ENCODE peak calls at places on chromosomes 13 and 19, in seven cellular contexts. E is upper lobe of right lung, B is tibial artery, U is foreskin fibroblast, A is heart left ventricle, Z is testis, J is Peyer's patch. M is an unnamed sample.

GRCh38 chr13:35139591-35139990 is 197.5 kb downstream of the NBEA start:
- DNase-seq in J (no peak), U (peak; percentile 64), Z (no peak), B (no peak), A (no peak), E (no peak), M (no peak)

GRCh38 chr13:30119476-30119875 is 187.9 kb downstream of the KATNAL1 start:
- DNase-seq in J (no peak), U (peak; percentile 92), Z (no peak), E (no peak), B (no peak), A (no peak), M (peak; percentile 72)

GRCh38 chr13:42247883-42248282 is 24.1 kb upstream of the AKAP11 start:
- DNase-seq in E (no peak), B (no peak), A (no peak), Z (no peak), J (no peak), U (peak; percentile 52), M (peak; percentile 76)

GRCh38 chr19:4477034-4477801 is 5.1 kb downstream of the HDGFL2 start:
- DNase-seq in A (no peak), U (no peak), B (no peak), E (no peak), J (no peak), Z (no peak), M (peak; percentile 8)

GRCh38 chr19:33175886-33176669 is 18.1 kb upstream of the LRP3 start:
- DNase-seq in J (no peak), B (no peak), E (no peak), A (peak; percentile 30), Z (no peak), U (peak; percentile 58), M (peak; percentile 26)

GRCh38 chr19:53982056-53982455 is 9.4 kb upstream of the CACNG6 start:
- DNase-seq in A (no peak), E (no peak), U (peak; percentile 36), J (no peak), Z (no peak), B (no peak), M (no peak)

GRCh38 chr19:38701455-38702063 is 42.7 kb downstream of the CAPN12 start:
- DNase-seq in A (no peak), E (peak; percentile 57), U (peak; percentile 48), J (no peak), B (peak; percentile 41), Z (no peak), M (no peak)

GRCh38 chr13:97257800-97258799 is 36.0 kb downstream of the MBNL2 start:
- DNase-seq in J (no peak), U (peak; percentile 80), Z (no peak), A (peak; percentile 64), B (peak; percentile 69), E (no peak), M (peak; percentile 81)

GRCh38 chr13:42865703-42866102 is 84.3 kb downstream of the FAM216B start:
- DNase-seq in A (no peak), Z (no peak), J (no peak), B (no peak), E (no peak), U (peak; percentile 21), M (no peak)

GRCh38 chr13:97279913-97280312 is 57.8 kb downstream of the MBNL2 start:
- DNase-seq in A (no peak), B (no peak), E (no peak), U (peak; percentile 75), Z (no peak), J (no peak), M (no peak)

GRCh38 chr19:12840091-12841079 is 2.1 kb downstream of the MAST1 start:
- DNase-seq in Z (peak; percentile 82), E (peak; percentile 85), A (no peak), U (peak; percentile 83), B (no peak), J (no peak), M (peak; percentile 96)

GRCh38 chr13:43159007-43159406 is 135.6 kb downstream of the DNAJC15 start:
- DNase-seq in U (peak; percentile 69), B (no peak), Z (peak; percentile 32), E (no peak), A (no peak), J (no peak), M (no peak)

GRCh38 chr19:4295972-4296771 is 6.0 kb downstream of the TMIGD2 start:
- DNase-seq in U (peak; percentile 22), B (no peak), E (no peak), A (no peak), J (no peak), Z (no peak), M (peak; percentile 10)

GRCh38 chr19:18848860-18849661 is 17.3 kb downstream of the UPF1 start:
- DNase-seq in E (peak; percentile 79), Z (peak; percentile 74), U (peak; percentile 85), A (peak; percentile 82), B (peak; percentile 85), J (peak; percentile 57), M (peak; percentile 31)

GRCh38 chr13:99227909-99228688 is 27.4 kb downstream of the UBAC2 start:
- DNase-seq in A (no peak), U (no peak), J (no peak), B (no peak), E (no peak), Z (no peak), M (peak; percentile 51)
- H3K4me3 ChIP-seq in A (no peak overlapping the region), U (no peak overlapping the region), J (no peak overlapping the region), B (no peak overlapping the region), E (no peak overlapping the region), Z (no peak overlapping the region), M (no peak overlapping the region)

DNA sequence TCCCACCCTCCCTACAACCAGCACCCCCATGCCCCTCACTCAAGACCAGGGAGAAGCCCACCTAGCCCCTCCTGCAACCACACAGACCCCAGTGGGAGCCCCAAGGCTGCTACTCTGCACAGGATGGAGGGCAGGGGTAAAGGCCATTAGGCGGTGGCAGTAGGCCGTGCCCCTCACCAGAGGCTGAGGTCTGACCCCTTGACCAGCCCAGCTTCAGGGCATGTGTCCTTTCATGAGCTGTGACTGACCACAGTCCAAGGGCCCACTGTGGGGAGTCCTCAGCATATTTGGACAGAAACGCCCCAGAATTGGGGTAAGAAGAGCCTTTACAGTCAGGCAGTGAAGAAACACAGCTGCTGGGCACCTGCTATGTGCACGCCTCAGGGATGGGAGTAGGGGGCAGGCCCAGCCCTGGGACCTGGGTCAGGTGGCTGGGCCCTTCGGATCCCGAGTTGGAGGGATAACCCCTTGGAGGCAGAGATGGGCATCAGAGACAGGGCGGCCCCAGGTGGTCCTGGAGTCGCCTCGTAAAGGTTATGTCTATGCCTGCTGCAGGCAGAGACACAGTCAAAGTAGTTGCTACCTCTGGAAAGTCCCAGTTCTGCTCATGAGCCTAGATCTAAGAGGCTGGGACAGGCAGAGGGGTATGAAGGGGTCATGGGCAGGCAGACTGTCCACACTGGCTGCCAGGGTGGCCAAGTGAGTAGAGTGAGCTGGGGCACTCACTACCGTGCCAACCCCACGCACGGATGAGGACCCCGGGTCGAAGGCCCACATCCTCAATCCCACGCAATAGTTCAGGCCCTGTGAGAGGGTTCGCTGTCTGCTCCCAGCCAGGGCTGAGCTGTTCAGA is 1.5 kb upstream of the RPS5 start:
- DNase-seq in A (no peak), Z (no peak), E (no peak), J (no peak), U (no peak), B (no peak), M (no peak)
- H3K4me3 ChIP-seq in A (peak overlapping the region; percentile 83), Z (peak overlapping the region; percentile 73), E (peak overlapping the region; percentile 78), J (peak overlapping the region; percentile 78), U (peak overlapping the region; percentile 99), B (peak overlapping the region; percentile 83), M (peak overlapping the region; percentile 100)

GRCh38 chr13:20127263-20127562 is 33.6 kb downstream of the GJA3 start:
- DNase-seq in A (no peak), E (no peak), U (no peak), Z (no peak), B (no peak), J (no peak), M (no peak)
- H3K4me3 ChIP-seq in A (peak overlapping the region; percentile 70), E (peak overlapping the region; percentile 67), U (peak overlapping the region; percentile 42), Z (peak overlapping the region; percentile 63), B (peak overlapping the region; percentile 65), J (peak overlapping the region; percentile 58), M (peak overlapping the region; percentile 49)

GRCh38 chr19:46755077-46755852 is 9.0 kb upstream of the STRN4 start:
- DNase-seq in E (no peak), J (no peak), A (no peak), U (peak; percentile 68), Z (no peak), B (peak; percentile 60), M (no peak)
- H3K4me3 ChIP-seq in E (no peak overlapping the region), J (no peak overlapping the region), A (no peak overlapping the region), U (no peak overlapping the region), Z (peak overlapping the region; percentile 12), B (no peak overlapping the region), M (no peak overlapping the region)

DNA sequence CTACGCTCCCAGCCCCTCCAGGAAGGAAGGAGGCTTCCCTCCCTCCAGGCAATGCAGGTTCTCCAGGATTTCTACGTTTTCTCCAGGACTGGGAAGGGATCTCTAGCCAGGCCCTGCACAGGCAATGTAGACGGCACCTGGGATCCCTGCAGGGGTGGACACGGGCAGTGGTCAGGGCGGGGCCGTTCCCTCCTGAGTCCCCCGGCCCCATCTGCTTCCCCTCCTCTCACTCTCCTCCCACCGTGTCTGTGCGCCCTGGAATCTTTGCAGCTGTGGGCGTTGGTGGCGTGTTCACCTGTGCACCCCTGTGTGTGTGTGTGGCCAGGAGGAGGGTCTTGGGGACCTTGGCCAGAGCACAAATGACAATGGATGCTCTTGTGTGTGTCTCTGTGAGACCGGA is 10.0 kb downstream of the NRTN start:
- DNase-seq in Z (no peak), U (no peak), J (no peak), E (no peak), B (no peak), A (no peak), M (no peak)
- H3K4me3 ChIP-seq in Z (no peak overlapping the region), U (no peak overlapping the region), J (no peak overlapping the region), E (no peak overlapping the region), B (no peak overlapping the region), A (no peak overlapping the region), M (no peak overlapping the region)

M was measured in epithelial cell of esophagus.